ENCODE peak calls at places on chromosomes 3 and 15, in ten cellular contexts. U is cerebellar cortex; H is neural progenitor cell; J is HTR-8/SVneo; F is left colon; L is stimulated activated CD4-positive, alpha-beta T cell treated with anti-CD3 and anti-CD28 coated beads, TNF-alpha, amount 100 ng/mL, for 4 hours; E is aorta; A is fibroblast of lung; O is sciatic nerve; M is endothelial cell. X is an unnamed sample.

GRCh38 chr3:41317718-41318117 is 118.4 kb downstream of the CTNNB1 start:
- DNase-seq in L (no peak), E (no peak), O (no peak), U (no peak), F (no peak), H (no peak), A (peak; percentile 93), M (no peak), J (peak; percentile 10), X (no peak)

GRCh38 chr15:35671197-35671596 is 125.2 kb upstream of the DPH6 start:
- DNase-seq in F (no peak), M (no peak), L (no peak), U (no peak), O (no peak), J (no peak), H (no peak), E (no peak), A (peak; percentile 39), X (no peak)

GRCh38 chr15:80849308-80849707 is 70.1 kb downstream of the CEMIP start:
- DNase-seq in E (peak; percentile 78), L (no peak), F (no peak), O (no peak), A (peak; percentile 94), H (no peak), J (peak; percentile 59), M (no peak), U (no peak), X (no peak)

GRCh38 chr3:133769536-133769935 is 23.3 kb downstream of the TF start:
- DNase-seq in H (no peak), O (no peak), A (no peak), U (no peak), M (no peak), L (no peak), J (no peak), E (no peak), F (no peak), X (no peak)

GRCh38 chr15:82100116-82100795 is 54.4 kb upstream of the MEX3B start:
- DNase-seq in A (peak; percentile 19), M (no peak), L (no peak), U (peak; percentile 16), J (no peak), E (no peak), F (no peak), H (peak; percentile 15), O (no peak), X (no peak)

GRCh38 chr3:48595526-48596121 is 495 bp upstream of the COL7A1 start:
- DNase-seq in H (peak; percentile 26), U (no peak), A (peak; percentile 89), E (peak; percentile 89), M (no peak), F (no peak), J (peak; percentile 95), O (no peak), L (no peak), X (no peak)

GRCh38 chr15:74383695-74384565 is 16.5 kb upstream of the CYP11A1 start:
- DNase-seq in M (no peak), U (no peak), E (peak; percentile 49), H (no peak), A (peak; percentile 81), J (no peak), L (peak; percentile 66), O (no peak), F (no peak), X (peak; percentile 18)

GRCh38 chr15:52031542-52031941 is 12.5 kb downstream of the MAPK6 start:
- DNase-seq in M (no peak), L (no peak), J (no peak), A (peak; percentile 19), E (no peak), H (no peak), F (no peak), U (no peak), O (no peak), X (no peak)

GRCh38 chr3:181176610-181177009 is 187.1 kb upstream of the DNAJC19 start:
- DNase-seq in E (peak; percentile 84), O (peak; percentile 77), M (peak; percentile 60), J (peak; percentile 4), F (peak; percentile 62), A (peak; percentile 45), H (peak; percentile 52), L (no peak), U (peak; percentile 43), X (no peak)

GRCh38 chr15:70120109-70120508 is 22.4 kb upstream of the TLE3 start:
- DNase-seq in A (no peak), M (no peak), L (no peak), J (no peak), U (no peak), H (no peak), O (no peak), F (no peak), E (no peak), X (no peak)

GRCh38 chr3:108190346-108190745 is 31.9 kb downstream of the IFT57 start:
- DNase-seq in F (no peak), J (no peak), H (no peak), A (no peak), O (no peak), L (no peak), M (no peak), U (no peak), E (no peak), X (no peak)

GRCh38 chr3:115644391-115644790 is 21.1 kb downstream of the GAP43 start:
- DNase-seq in J (no peak), M (no peak), A (peak; percentile 76), F (no peak), H (no peak), L (no peak), U (no peak), O (no peak), E (no peak), X (no peak)

GRCh38 chr3:69200384-69201068 is 78.1 kb upstream of the LMOD3 start:
- DNase-seq in H (peak; percentile 31), A (peak; percentile 65), J (peak; percentile 45), F (peak; percentile 73), O (no peak), L (peak; percentile 37), E (no peak), M (no peak), U (no peak), X (no peak)

GRCh38 chr15:63052961-63053698 is 10.6 kb downstream of the TPM1 start:
- DNase-seq in M (no peak), A (peak; percentile 55), F (no peak), L (no peak), O (no peak), H (peak; percentile 53), J (no peak), U (no peak), E (no peak), X (no peak)

GRCh38 chr3:63625161-63625560 is 27.3 kb upstream of the SNTN start:
- DNase-seq in U (peak; percentile 22), A (peak; percentile 96), H (no peak), L (no peak), M (no peak), O (no peak), J (no peak), E (no peak), F (no peak), X (no peak)

GRCh38 chr3:41961061-41961749 is 698 bp downstream of the ULK4 start:
- DNase-seq in F (peak; percentile 64), O (peak; percentile 63), A (peak; percentile 75), M (peak; percentile 54), H (peak; percentile 80), J (peak; percentile 20), E (peak; percentile 82), U (peak; percentile 44), L (peak; percentile 12), X (peak; percentile 50)

GRCh38 chr3:121748638-121749275 is 784 bp downstream of the GOLGB1 start:
- DNase-seq in L (no peak), O (no peak), H (peak; percentile 78), M (no peak), E (no peak), J (no peak), F (no peak), U (peak; percentile 67), A (peak; percentile 78), X (no peak)

GRCh38 chr3:189820365-189820720 is 189.2 kb downstream of the TP63 start:
- DNase-seq in A (no peak), E (no peak), H (no peak), F (no peak), M (no peak), O (no peak), L (no peak), U (no peak), J (no peak), X (no peak)

GRCh38 chr3:171200052-171201029 is 173.8 kb upstream of the SLC2A2 start:
- DNase-seq in E (no peak), H (no peak), A (peak; percentile 63), F (no peak), L (no peak), O (no peak), U (no peak), J (no peak), M (no peak), X (no peak)

GRCh38 chr3:55198554-55198953 is 270.7 kb upstream of the LRTM1 start:
- DNase-seq in U (no peak), H (no peak), E (no peak), M (no peak), J (peak; percentile 52), A (peak; percentile 99), L (no peak), F (no peak), O (no peak), X (no peak)

GRCh38 chr15:89888214-89888804 is 5.5 kb downstream of the AP3S2 start:
- DNase-seq in U (peak; percentile 47), J (peak; percentile 22), E (no peak), F (peak; percentile 48), H (peak; percentile 37), M (no peak), L (no peak), O (no peak), A (peak; percentile 66), X (no peak)

GRCh38 chr15:51499379-51499976 is 123.1 kb downstream of the DMXL2 start:
- DNase-seq in E (no peak), J (peak; percentile 48), A (peak; percentile 39), U (peak; percentile 25), H (peak; percentile 49), L (no peak), O (no peak), M (no peak), F (no peak), X (no peak)

GRCh38 chr15:88284441-88285106 is 28.0 kb upstream of the NTRK3 start:
- DNase-seq in M (no peak), A (no peak), H (no peak), F (no peak), O (no peak), U (no peak), L (no peak), E (no peak), J (no peak), X (no peak)

GRCh38 chr15:95304116-95304873 is 1026.2 kb upstream of the NR2F2 start:
- DNase-seq in U (no peak), O (no peak), J (no peak), L (no peak), H (no peak), F (no peak), E (no peak), A (peak; percentile 34), M (no peak), X (no peak)

GRCh38 chr3:61808999-61809398 is 247.6 kb downstream of the PTPRG start:
- DNase-seq in U (no peak), H (no peak), M (no peak), E (no peak), F (no peak), L (no peak), J (no peak), O (no peak), A (no peak), X (no peak)

GRCh38 chr15:91966181-91966552 is 112.7 kb downstream of the SLCO3A1 start:
- DNase-seq in M (no peak), U (no peak), A (no peak), J (no peak), H (no peak), O (no peak), L (no peak), F (no peak), E (no peak), X (no peak)

GRCh38 chr15:96121521-96121920 is 209.0 kb upstream of the NR2F2 start:
- DNase-seq in H (no peak), A (peak; percentile 67), U (no peak), M (no peak), O (no peak), E (no peak), F (no peak), J (no peak), L (no peak), X (no peak)